ENCODE peak calls at places on chromosomes 1 and 21, in six cellular contexts. J is spleen, Q is heart right ventricle, S is aorta, W is adrenal gland, E is NT2/D1. K is an unnamed sample. For H3K36me3 and H3K4me1, the result is how much of the 10 kb centered on the place peaks cover.

GRCh38 chr1:68644521-68644920 is 147.6 kb upstream of the DEPDC1 start:
- DNase-seq in W (no peak), Q (no peak), E (no peak), J (no peak), S (no peak), K (no peak)

GRCh38 chr21:26117324-26117971 is 53.1 kb downstream of the APP start:
- DNase-seq in E (no peak), W (no peak), J (no peak), S (no peak), Q (no peak), K (no peak)

GRCh38 chr1:248696261-248696660 is 6.3 kb downstream of the OR14I1 start:
- DNase-seq in J (no peak), E (no peak), W (peak), Q (no peak), S (no peak), K (no peak)

GRCh38 chr1:116122955-116123757 is 12.0 kb downstream of the MAB21L3 start:
- DNase-seq in S (no peak), J (no peak), E (no peak), W (no peak), Q (no peak), K (no peak)

GRCh38 chr1:100390507-100390906 is 38.2 kb downstream of the CDC14A start:
- DNase-seq in E (no peak), J (no peak), Q (no peak), W (no peak), S (no peak), K (no peak)

GRCh38 chr21:19731251-19731650 is 1267.0 kb upstream of the NCAM2 start:
- DNase-seq in E (no peak), W (no peak), Q (no peak), J (no peak), S (no peak), K (no peak)

GRCh38 chr21:33123396-33124120 is 53.6 kb downstream of the OLIG1 start:
- DNase-seq in W (no peak), J (no peak), E (no peak), Q (no peak), S (no peak), K (no peak)

GRCh38 chr1:161099090-161099802 is 1.1 kb downstream of the KLHDC9 start:
- DNase-seq in E (no peak), S (no peak), J (no peak), Q (no peak), W (no peak), K (no peak)

GRCh38 chr1:247390116-247390791 is 25.7 kb upstream of the NLRP3 start:
- DNase-seq in J (peak), S (peak), E (peak), Q (peak), W (peak), K (peak)

GRCh38 chr1:226305184-226305583 is 3.8 kb downstream of the LIN9 start:
- DNase-seq in Q (no peak), S (no peak), W (no peak), J (no peak), E (no peak), K (no peak)

GRCh38 chr1:230566481-230566880 is 75.8 kb upstream of the COG2 start:
- DNase-seq in W (no peak), J (no peak), E (no peak), Q (no peak), S (no peak), K (no peak)

GRCh38 chr1:244294825-244295224 is 156.9 kb downstream of the ADSS2 start:
- DNase-seq in W (no peak), Q (no peak), E (no peak), S (no peak), J (no peak), K (no peak)

GRCh38 chr1:56584910-56585528 is 5.7 kb upstream of the PLPP3 start:
- DNase-seq in W (peak), E (no peak), J (no peak), Q (peak), S (no peak), K (peak)

GRCh38 chr1:158426137-158426536 is at the start of gene OR10K2:
- DNase-seq in S (no peak), J (no peak), W (no peak), E (no peak), Q (no peak), K (no peak)

GRCh38 chr1:212518188-212518951 is 85.7 kb downstream of the NENF start:
- DNase-seq in Q (peak), J (no peak), E (no peak), S (peak), W (peak), K (peak)

GRCh38 chr1:160071289-160071688 is 1.3 kb upstream of the KCNJ10 start:
- DNase-seq in J (no peak), Q (no peak), E (no peak), S (no peak), W (no peak), K (no peak)

GRCh38 chr1:209747580-209748262 is 8.1 kb upstream of the TRAF3IP3 start:
- DNase-seq in W (peak), Q (peak), S (peak), E (peak), J (peak), K (peak)

GRCh38 chr21:42202321-42202720 is 16.6 kb upstream of the ABCG1 start:
- DNase-seq in W (peak), Q (no peak), E (no peak), S (no peak), J (no peak), K (no peak)

GRCh38 chr21:15992171-15992570 is 262.4 kb downstream of the USP25 start:
- DNase-seq in J (no peak), S (no peak), Q (no peak), E (no peak), W (no peak), K (no peak)

DNA sequence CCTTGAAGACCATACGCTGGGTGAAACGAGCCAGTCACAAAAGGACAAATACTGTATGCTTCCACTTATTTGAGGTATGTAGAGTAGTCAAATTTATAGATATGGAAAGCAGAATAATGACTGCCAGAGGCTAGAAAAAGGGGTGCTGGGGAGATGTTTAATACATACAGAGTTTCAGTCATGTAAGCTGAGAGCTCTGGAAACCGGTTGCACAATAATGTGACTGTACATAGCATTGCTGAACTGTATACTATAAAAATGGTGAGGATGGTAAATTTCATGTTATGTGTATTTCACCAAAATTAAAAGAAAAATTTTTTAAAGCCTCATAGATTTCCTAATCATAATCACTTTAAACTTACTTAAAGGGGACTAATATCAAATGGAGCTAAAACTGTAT is 110.8 kb downstream of the ZZZ3 start:
- DNase-seq in Q (no peak), S (no peak), J (no peak), E (no peak), W (no peak), K (no peak)
- H3K36me3 ChIP-seq in Q (under half), S (under half), J (half or more), E (half or more), W (under half), K (under half)

GRCh38 chr1:156691665-156692408 is 13.5 kb downstream of the CRABP2 start:
- DNase-seq in E (no peak), W (no peak), S (no peak), Q (no peak), J (no peak), K (no peak)

GRCh38 chr1:156690673-156691032 is 13.4 kb upstream of the NES start:
- DNase-seq in J (no peak), W (no peak), Q (no peak), E (no peak), S (no peak), K (no peak)

GRCh38 chr1:156689960-156690672 is 12.9 kb upstream of the NES start:
- DNase-seq in Q (no peak), E (no peak), W (no peak), J (no peak), S (no peak), K (no peak)

GRCh38 chr1:156692409-156692957 is 12.9 kb downstream of the CRABP2 start:
- DNase-seq in Q (no peak), S (no peak), J (no peak), E (no peak), W (no peak), K (no peak)

GRCh38 chr1:156691216-156691615 is 14.0 kb upstream of the NES start:
- DNase-seq in W (no peak), Q (no peak), J (no peak), S (no peak), E (no peak), K (no peak)
- H3K4me1 ChIP-seq in W (under half), Q (under half), J (under half), S (under half), E (under half), K (under half)

DNA sequence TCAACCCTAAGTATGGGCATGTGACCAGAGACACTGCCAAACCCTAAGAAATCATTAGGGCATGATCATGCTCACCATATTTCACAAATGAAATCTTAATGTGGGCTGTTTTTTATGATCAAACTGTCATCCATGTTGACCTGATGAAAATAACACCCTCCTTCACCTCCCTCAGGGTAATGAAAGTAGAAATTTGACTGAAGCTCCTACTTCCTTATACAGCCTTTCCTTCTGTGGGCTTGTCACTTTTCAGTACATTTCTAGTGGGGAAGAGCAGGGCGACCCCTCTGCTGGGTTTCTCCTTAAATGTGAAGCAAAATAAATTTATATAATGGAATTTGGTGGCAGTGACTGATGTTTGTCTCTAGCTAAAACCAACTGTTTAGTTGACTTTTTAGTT is 25.9 kb downstream of the IVNS1ABP start:
- DNase-seq in E (no peak), J (no peak), W (no peak), Q (no peak), S (no peak), K (no peak)
- H3K36me3 ChIP-seq in E (under half), J (under half), W (under half), Q (under half), S (under half), K (under half)

GRCh38 chr1:8664887-8665286 is 152.6 kb downstream of the RERE start:
- DNase-seq in Q (no peak), J (no peak), S (no peak), E (no peak), W (no peak), K (no peak)
- H3K4me1 ChIP-seq in Q (under half), J (half or more), S (under half), E (under half), W (half or more), K (half or more)

DNA sequence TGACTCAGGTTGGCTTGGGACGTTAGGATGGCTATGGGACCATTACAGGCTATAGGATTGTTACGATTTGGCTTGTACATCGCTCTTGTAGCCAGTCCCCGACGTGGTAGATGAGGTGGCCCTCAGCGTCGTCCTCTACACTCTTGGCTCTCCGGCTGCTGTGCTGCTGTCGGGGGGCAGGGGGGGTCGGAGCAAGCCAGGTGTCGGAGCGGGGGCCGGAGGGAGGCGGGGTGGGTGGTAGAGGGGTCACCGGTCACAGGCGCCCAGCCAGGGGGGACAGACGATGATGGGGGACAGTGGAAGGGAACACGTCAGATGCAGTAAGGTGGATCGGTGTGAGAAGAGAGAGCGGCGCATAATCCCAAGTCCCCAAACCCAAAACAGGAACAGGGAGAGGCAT is 4.7 kb downstream of the CLK2 start:
- DNase-seq in E (no peak), Q (no peak), J (peak), S (no peak), W (no peak), K (no peak)
- H3K36me3 ChIP-seq in E (half or more), Q (half or more), J (half or more), S (under half), W (under half), K (under half)

GRCh38 chr1:6269271-6269996 is 8.5 kb upstream of the GPR153 start:
- DNase-seq in S (no peak), J (no peak), Q (no peak), E (no peak), W (peak), K (no peak)

GRCh38 chr1:6267686-6268281 is 6.9 kb upstream of the GPR153 start:
- DNase-seq in E (no peak), J (no peak), Q (no peak), S (no peak), W (no peak), K (no peak)

GRCh38 chr1:6268431-6268830 is 7.5 kb upstream of the GPR153 start:
- DNase-seq in J (no peak), S (no peak), Q (no peak), W (no peak), E (no peak), K (no peak)

GRCh38 chr1:6265173-6265572 is 4.3 kb upstream of the GPR153 start:
- DNase-seq in J (no peak), Q (no peak), W (no peak), S (no peak), E (no peak), K (peak)

DNA sequence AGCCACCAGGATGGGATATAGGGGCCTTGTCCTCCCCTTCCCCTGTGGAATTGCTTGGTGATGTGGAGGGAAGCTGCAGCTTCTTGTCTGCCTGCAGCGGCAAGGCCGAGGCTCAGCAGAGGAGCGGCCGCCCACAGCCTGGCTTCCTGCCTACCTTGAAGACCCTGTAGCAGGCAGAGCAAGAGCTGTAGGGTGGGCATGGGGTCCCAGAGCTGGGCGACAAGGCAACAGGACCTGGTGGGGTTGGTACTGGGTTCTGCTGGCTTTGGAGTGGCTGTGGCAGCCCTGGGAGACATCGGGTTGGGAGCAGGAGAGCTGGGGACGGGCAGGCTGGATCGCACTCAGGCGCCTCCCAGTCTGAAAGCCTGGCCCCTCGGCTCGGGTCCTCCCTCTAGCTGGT is 5.7 kb upstream of the GPR153 start:
- DNase-seq in J (no peak), E (no peak), W (no peak), Q (no peak), S (no peak), K (no peak)
- H3K4me1 ChIP-seq in J (under half), E (under half), W (under half), Q (under half), S (under half), K (under half)

GRCh38 chr1:108183301-108183700 is 16.8 kb downstream of the SLC25A24 start:
- DNase-seq in E (no peak), Q (no peak), W (no peak), J (no peak), S (no peak), K (no peak)

GRCh38 chr1:108188801-108189200 is 11.3 kb downstream of the SLC25A24 start:
- DNase-seq in E (no peak), J (no peak), Q (no peak), S (no peak), W (no peak), K (no peak)

GRCh38 chr1:108182854-108183253 is 17.3 kb downstream of the SLC25A24 start:
- DNase-seq in S (no peak), Q (no peak), E (no peak), J (no peak), W (no peak), K (no peak)
- H3K36me3 ChIP-seq in S (under half), Q (under half), E (half or more), J (under half), W (under half), K (under half)

DNA sequence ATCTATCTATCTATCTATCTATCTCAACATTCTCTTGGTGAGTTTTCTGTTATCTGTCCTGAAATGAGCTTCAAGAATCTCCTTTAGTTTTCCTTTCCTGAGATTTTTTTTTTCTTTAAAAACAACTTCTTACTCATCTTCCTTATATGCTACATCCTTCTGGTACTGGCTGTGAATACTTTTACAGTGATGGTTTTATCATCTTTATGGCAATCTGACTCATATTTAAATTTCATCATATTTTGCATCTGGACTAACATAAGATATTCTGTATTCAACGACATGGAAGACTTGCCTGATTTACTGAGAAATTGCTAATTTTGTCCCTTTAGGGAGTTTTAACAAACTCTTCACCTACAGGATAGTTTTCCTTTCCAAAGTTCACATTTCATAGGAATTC is 33.0 kb downstream of the PDE4B start:
- DNase-seq in Q (no peak), E (no peak), W (no peak), S (no peak), J (no peak), K (no peak)
- H3K4me1 ChIP-seq in Q (under half), E (under half), W (under half), S (under half), J (under half), K (under half)

DNA sequence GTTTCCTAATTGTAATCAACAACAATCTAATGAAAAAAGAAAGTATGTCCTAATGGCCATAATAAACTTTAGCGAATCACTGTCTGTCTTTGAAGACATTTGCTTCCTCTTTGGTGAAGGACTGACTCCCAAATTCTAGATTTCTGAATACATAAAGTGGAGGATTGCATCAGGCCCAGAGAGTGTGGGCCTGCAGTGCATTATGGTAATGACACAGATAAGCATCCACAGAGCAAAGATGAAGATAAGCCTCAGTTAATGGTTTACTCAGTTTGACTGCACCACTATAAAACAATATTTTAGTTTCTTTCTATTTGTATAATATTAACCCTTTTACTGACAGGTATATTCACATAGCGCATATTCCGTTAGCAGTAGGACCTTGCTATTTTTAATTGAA is 365.5 kb downstream of the KCTD3 start:
- DNase-seq in W (no peak), Q (no peak), S (no peak), E (no peak), J (no peak), K (no peak)
- H3K36me3 ChIP-seq in W (under half), Q (under half), S (under half), E (under half), J (under half), K (under half)

GRCh38 chr1:53891678-53892077 is 2.1 kb upstream of the YIPF1 start:
- DNase-seq in J (no peak), E (no peak), Q (no peak), W (no peak), S (no peak), K (no peak)

GRCh38 chr1:53894644-53895043 is 657 bp downstream of the DIO1 start:
- DNase-seq in Q (no peak), W (peak), S (no peak), E (no peak), J (no peak), K (no peak)

GRCh38 chr1:53895421-53895820 is 1.4 kb downstream of the DIO1 start:
- DNase-seq in W (no peak), Q (no peak), E (no peak), J (no peak), S (no peak), K (no peak)

GRCh38 chr1:53892911-53893310 is 1.1 kb upstream of the DIO1 start:
- DNase-seq in E (no peak), S (peak), W (peak), J (no peak), Q (peak), K (peak)

GRCh38 chr1:53893999-53894636 is at the start of gene DIO1:
- DNase-seq in S (no peak), E (no peak), W (peak), J (no peak), Q (no peak), K (no peak)
- H3K4me1 ChIP-seq in S (under half), E (under half), W (under half), J (under half), Q (under half), K (under half)